ENCODE peak calls at places on chromosomes 13 and 19, in six cellular contexts. One of them, this sample, is unnamed.
A peak's percentile ranks its signal among the peaks of the same experiment; 100 is the strongest.

GRCh38 chr13:46181799-46182490 is at the start of gene LCP1:
- DNase-seq in fibroblast of pulmonary artery: no peak
- DNase-seq in RWPE1: no peak
- DNase-seq in MM.1S: peak; percentile 91
- DNase-seq in colonic mucosa: peak; percentile 41
- DNase-seq in cardiac muscle cell: no peak
- DNase-seq in this sample: peak; percentile 44

GRCh38 chr13:112783946-112784500 is 94.2 kb downstream of the ATP11A start:
- DNase-seq in colonic mucosa: no peak
- DNase-seq in RWPE1: no peak
- DNase-seq in fibroblast of pulmonary artery: no peak
- DNase-seq in cardiac muscle cell: no peak
- DNase-seq in MM.1S: no peak
- DNase-seq in this sample: no peak

GRCh38 chr13:45454204-45454603 is 10.5 kb upstream of the COG3 start:
- DNase-seq in RWPE1: no peak
- DNase-seq in colonic mucosa: no peak
- DNase-seq in cardiac muscle cell: no peak
- DNase-seq in fibroblast of pulmonary artery: no peak
- DNase-seq in MM.1S: no peak
- DNase-seq in this sample: no peak

GRCh38 chr19:7528192-7528519 is 5.7 kb downstream of the MCOLN1 start:
- DNase-seq in MM.1S: no peak
- DNase-seq in fibroblast of pulmonary artery: no peak
- DNase-seq in RWPE1: no peak
- DNase-seq in colonic mucosa: no peak
- DNase-seq in cardiac muscle cell: no peak
- DNase-seq in this sample: no peak

GRCh38 chr13:76027131-76027530 is 391.0 kb downstream of the LMO7 start:
- DNase-seq in colonic mucosa: no peak
- DNase-seq in RWPE1: no peak
- DNase-seq in fibroblast of pulmonary artery: no peak
- DNase-seq in MM.1S: no peak
- DNase-seq in cardiac muscle cell: no peak
- DNase-seq in this sample: no peak

GRCh38 chr19:3573162-3573857 is 566 bp downstream of the HMG20B start:
- DNase-seq in cardiac muscle cell: peak; percentile 46
- DNase-seq in colonic mucosa: peak; percentile 41
- DNase-seq in MM.1S: no peak
- DNase-seq in fibroblast of pulmonary artery: no peak
- DNase-seq in RWPE1: no peak
- DNase-seq in this sample: no peak

GRCh38 chr19:32870154-32870573 is 597 bp upstream of the SLC7A9 start:
- DNase-seq in colonic mucosa: peak; percentile 11
- DNase-seq in RWPE1: no peak
- DNase-seq in fibroblast of pulmonary artery: no peak
- DNase-seq in MM.1S: no peak
- DNase-seq in cardiac muscle cell: no peak
- DNase-seq in this sample: no peak

GRCh38 chr19:46284635-46285034 is 12.2 kb upstream of the HIF3A start:
- DNase-seq in RWPE1: no peak
- DNase-seq in fibroblast of pulmonary artery: no peak
- DNase-seq in MM.1S: no peak
- DNase-seq in cardiac muscle cell: no peak
- DNase-seq in colonic mucosa: no peak
- DNase-seq in this sample: no peak

GRCh38 chr13:109869312-109870237 is 83.2 kb upstream of the IRS2 start:
- DNase-seq in fibroblast of pulmonary artery: peak; percentile 85
- DNase-seq in RWPE1: peak; percentile 28
- DNase-seq in MM.1S: no peak
- DNase-seq in colonic mucosa: peak; percentile 47
- DNase-seq in cardiac muscle cell: no peak
- DNase-seq in this sample: no peak

GRCh38 chr13:48660356-48661076 is 6.8 kb downstream of the CYSLTR2 start:
- DNase-seq in MM.1S: no peak
- DNase-seq in cardiac muscle cell: peak; percentile 20
- DNase-seq in colonic mucosa: no peak
- DNase-seq in RWPE1: no peak
- DNase-seq in fibroblast of pulmonary artery: no peak
- DNase-seq in this sample: no peak

GRCh38 chr19:42295831-42296525 is 6.0 kb upstream of the PRR19 start:
- DNase-seq in cardiac muscle cell: peak; percentile 79
- DNase-seq in colonic mucosa: peak; percentile 93
- DNase-seq in RWPE1: peak; percentile 45
- DNase-seq in fibroblast of pulmonary artery: peak; percentile 66
- DNase-seq in MM.1S: peak; percentile 79
- DNase-seq in this sample: peak; percentile 92

DNA sequence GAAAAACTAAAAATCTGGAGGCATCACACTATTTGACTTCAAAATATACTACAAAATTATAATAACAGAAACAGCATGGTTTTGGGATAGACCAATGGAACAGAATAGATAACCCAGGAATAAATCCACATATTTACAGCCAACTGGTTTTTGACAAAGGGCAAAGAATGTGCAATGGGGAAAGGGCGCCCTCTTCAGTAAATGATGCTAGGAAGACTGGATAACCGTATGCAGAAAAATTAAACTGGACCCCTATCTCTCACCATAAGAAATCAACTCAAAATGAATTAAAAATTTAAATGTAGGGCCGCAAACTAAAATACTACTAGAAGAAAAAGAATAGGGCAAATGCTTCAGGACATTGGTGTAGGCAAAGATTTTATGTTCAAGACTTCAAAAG is 440.5 kb upstream of the SGCG start:
- DNase-seq in cardiac muscle cell: peak; percentile 15
- DNase-seq in fibroblast of pulmonary artery: no peak
- DNase-seq in colonic mucosa: no peak
- DNase-seq in MM.1S: no peak
- DNase-seq in RWPE1: no peak
- DNase-seq in this sample: no peak
- TF ChIP-seq CTCF in cardiac muscle cell: peak; percentile 9
- TF ChIP-seq CTCF in fibroblast of pulmonary artery: no peak
- TF ChIP-seq CTCF in colonic mucosa: no peak
- TF ChIP-seq CTCF in MM.1S: peak; percentile 28
- TF ChIP-seq CTCF in RWPE1: no peak
- TF ChIP-seq CTCF in this sample: no peak

GRCh38 chr13:81142306-81142999 is 801.5 kb upstream of the SPRY2 start:
- DNase-seq in MM.1S: no peak
- DNase-seq in fibroblast of pulmonary artery: no peak
- DNase-seq in RWPE1: no peak
- DNase-seq in colonic mucosa: no peak
- DNase-seq in cardiac muscle cell: no peak
- DNase-seq in this sample: no peak
- TF ChIP-seq CTCF in MM.1S: no peak
- TF ChIP-seq CTCF in fibroblast of pulmonary artery: no peak
- TF ChIP-seq CTCF in RWPE1: no peak
- TF ChIP-seq CTCF in colonic mucosa: no peak
- TF ChIP-seq CTCF in cardiac muscle cell: no peak
- TF ChIP-seq CTCF in this sample: no peak

DNA sequence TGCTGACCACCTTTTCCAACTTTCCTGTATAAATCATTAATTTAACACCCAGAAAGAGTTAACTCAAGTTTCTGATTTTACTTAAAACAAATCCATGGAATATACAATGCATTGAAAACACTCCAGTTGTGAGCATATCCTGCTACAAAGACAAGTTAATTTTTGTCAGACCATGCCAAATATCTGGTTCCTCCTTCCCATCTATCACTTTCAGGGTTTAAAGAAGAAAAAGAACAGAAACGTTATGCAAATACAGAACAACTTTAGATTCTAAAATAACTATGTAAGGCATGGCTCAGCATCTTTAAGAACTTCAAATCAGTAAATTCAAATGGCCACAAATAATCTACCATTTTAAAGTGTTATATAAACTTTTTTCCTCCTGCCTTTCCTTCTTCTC is 14.9 kb downstream of the MRPS31 start:
- DNase-seq in colonic mucosa: no peak
- DNase-seq in cardiac muscle cell: no peak
- DNase-seq in fibroblast of pulmonary artery: no peak
- DNase-seq in MM.1S: no peak
- DNase-seq in RWPE1: no peak
- DNase-seq in this sample: no peak
- TF ChIP-seq CTCF in colonic mucosa: no peak
- TF ChIP-seq CTCF in cardiac muscle cell: no peak
- TF ChIP-seq CTCF in fibroblast of pulmonary artery: no peak
- TF ChIP-seq CTCF in MM.1S: no peak
- TF ChIP-seq CTCF in RWPE1: no peak
- TF ChIP-seq CTCF in this sample: no peak

GRCh38 chr13:77343841-77344240 is 16.9 kb upstream of the MYCBP2 start:
- DNase-seq in colonic mucosa: no peak
- DNase-seq in cardiac muscle cell: no peak
- DNase-seq in MM.1S: no peak
- DNase-seq in fibroblast of pulmonary artery: no peak
- DNase-seq in RWPE1: no peak
- DNase-seq in this sample: no peak
- TF ChIP-seq CTCF in colonic mucosa: no peak
- TF ChIP-seq CTCF in cardiac muscle cell: no peak
- TF ChIP-seq CTCF in MM.1S: no peak
- TF ChIP-seq CTCF in fibroblast of pulmonary artery: no peak
- TF ChIP-seq CTCF in RWPE1: no peak
- TF ChIP-seq CTCF in this sample: no peak